ENCODE peak calls at places on chromosomes 4 and X, in seven cellular contexts. One of them, this sample, is unnamed.

GRCh38 chr4:133637161-133637560 is 488.1 kb downstream of the PCDH10 start:
- DNase-seq in activated CD4-positive, CD25-positive, alpha-beta regulatory T cell treated with anti-CD3 and anti-CD28 coated beads, Interleukin-2, amount 50 U/mL, for 72 hours: no peak
- DNase-seq in cerebellar cortex: no peak
- DNase-seq in stimulated activated naive CD4-positive, alpha-beta T cell treated with Interleukin-2 at 50 U/mL for 16 hours: no peak
- DNase-seq in H4: no peak
- DNase-seq in ovary: no peak
- DNase-seq in hippocampal formation: no peak
- DNase-seq in this sample: no peak

GRCh38 chr4:101238706-101239105 is 108.6 kb downstream of the PPP3CA start:
- DNase-seq in hippocampal formation: no peak
- DNase-seq in activated CD4-positive, CD25-positive, alpha-beta regulatory T cell treated with anti-CD3 and anti-CD28 coated beads, Interleukin-2, amount 50 U/mL, for 72 hours: no peak
- DNase-seq in stimulated activated naive CD4-positive, alpha-beta T cell treated with Interleukin-2 at 50 U/mL for 16 hours: no peak
- DNase-seq in H4: no peak
- DNase-seq in cerebellar cortex: no peak
- DNase-seq in ovary: no peak
- DNase-seq in this sample: no peak

GRCh38 chrX:17414057-17414658 is 39.2 kb downstream of the NHS start:
- DNase-seq in cerebellar cortex: no peak
- DNase-seq in hippocampal formation: no peak
- DNase-seq in ovary: peak
- DNase-seq in H4: no peak
- DNase-seq in stimulated activated naive CD4-positive, alpha-beta T cell treated with Interleukin-2 at 50 U/mL for 16 hours: no peak
- DNase-seq in activated CD4-positive, CD25-positive, alpha-beta regulatory T cell treated with anti-CD3 and anti-CD28 coated beads, Interleukin-2, amount 50 U/mL, for 72 hours: no peak
- DNase-seq in this sample: no peak

GRCh38 chr4:164904336-164904735 is 27.4 kb downstream of the APELA start:
- DNase-seq in H4: no peak
- DNase-seq in ovary: no peak
- DNase-seq in stimulated activated naive CD4-positive, alpha-beta T cell treated with Interleukin-2 at 50 U/mL for 16 hours: no peak
- DNase-seq in cerebellar cortex: no peak
- DNase-seq in hippocampal formation: no peak
- DNase-seq in activated CD4-positive, CD25-positive, alpha-beta regulatory T cell treated with anti-CD3 and anti-CD28 coated beads, Interleukin-2, amount 50 U/mL, for 72 hours: no peak
- DNase-seq in this sample: no peak

GRCh38 chr4:157706134-157706533 is 466.7 kb downstream of the GASK1B start:
- DNase-seq in cerebellar cortex: no peak
- DNase-seq in activated CD4-positive, CD25-positive, alpha-beta regulatory T cell treated with anti-CD3 and anti-CD28 coated beads, Interleukin-2, amount 50 U/mL, for 72 hours: no peak
- DNase-seq in H4: no peak
- DNase-seq in hippocampal formation: no peak
- DNase-seq in ovary: no peak
- DNase-seq in stimulated activated naive CD4-positive, alpha-beta T cell treated with Interleukin-2 at 50 U/mL for 16 hours: no peak
- DNase-seq in this sample: no peak

GRCh38 chrX:7889680-7890079 is 37.5 kb downstream of the PNPLA4 start:
- DNase-seq in cerebellar cortex: no peak
- DNase-seq in stimulated activated naive CD4-positive, alpha-beta T cell treated with Interleukin-2 at 50 U/mL for 16 hours: no peak
- DNase-seq in activated CD4-positive, CD25-positive, alpha-beta regulatory T cell treated with anti-CD3 and anti-CD28 coated beads, Interleukin-2, amount 50 U/mL, for 72 hours: no peak
- DNase-seq in ovary: no peak
- DNase-seq in H4: peak
- DNase-seq in hippocampal formation: no peak
- DNase-seq in this sample: no peak

GRCh38 chr4:4872148-4872903 is 12.9 kb downstream of the MSX1 start:
- DNase-seq in H4: no peak
- DNase-seq in hippocampal formation: no peak
- DNase-seq in stimulated activated naive CD4-positive, alpha-beta T cell treated with Interleukin-2 at 50 U/mL for 16 hours: no peak
- DNase-seq in ovary: no peak
- DNase-seq in cerebellar cortex: peak
- DNase-seq in activated CD4-positive, CD25-positive, alpha-beta regulatory T cell treated with anti-CD3 and anti-CD28 coated beads, Interleukin-2, amount 50 U/mL, for 72 hours: no peak
- DNase-seq in this sample: no peak

GRCh38 chrX:96979766-96980165 is 96.1 kb downstream of the RPA4 start:
- DNase-seq in cerebellar cortex: no peak
- DNase-seq in hippocampal formation: no peak
- DNase-seq in ovary: no peak
- DNase-seq in stimulated activated naive CD4-positive, alpha-beta T cell treated with Interleukin-2 at 50 U/mL for 16 hours: no peak
- DNase-seq in activated CD4-positive, CD25-positive, alpha-beta regulatory T cell treated with anti-CD3 and anti-CD28 coated beads, Interleukin-2, amount 50 U/mL, for 72 hours: no peak
- DNase-seq in H4: no peak
- DNase-seq in this sample: no peak

GRCh38 chr4:25938251-25939186 is 24.5 kb downstream of the SMIM20 start:
- DNase-seq in cerebellar cortex: no peak
- DNase-seq in H4: no peak
- DNase-seq in stimulated activated naive CD4-positive, alpha-beta T cell treated with Interleukin-2 at 50 U/mL for 16 hours: peak
- DNase-seq in hippocampal formation: no peak
- DNase-seq in ovary: no peak
- DNase-seq in activated CD4-positive, CD25-positive, alpha-beta regulatory T cell treated with anti-CD3 and anti-CD28 coated beads, Interleukin-2, amount 50 U/mL, for 72 hours: no peak
- DNase-seq in this sample: peak

GRCh38 chrX:54979432-54979831 is 14.6 kb downstream of the PFKFB1 start:
- DNase-seq in activated CD4-positive, CD25-positive, alpha-beta regulatory T cell treated with anti-CD3 and anti-CD28 coated beads, Interleukin-2, amount 50 U/mL, for 72 hours: no peak
- DNase-seq in hippocampal formation: no peak
- DNase-seq in ovary: no peak
- DNase-seq in H4: no peak
- DNase-seq in cerebellar cortex: no peak
- DNase-seq in stimulated activated naive CD4-positive, alpha-beta T cell treated with Interleukin-2 at 50 U/mL for 16 hours: no peak
- DNase-seq in this sample: no peak

GRCh38 chrX:107716045-107716684 is 59.4 kb downstream of the TSC22D3 start:
- DNase-seq in activated CD4-positive, CD25-positive, alpha-beta regulatory T cell treated with anti-CD3 and anti-CD28 coated beads, Interleukin-2, amount 50 U/mL, for 72 hours: no peak
- DNase-seq in H4: no peak
- DNase-seq in ovary: no peak
- DNase-seq in hippocampal formation: peak
- DNase-seq in stimulated activated naive CD4-positive, alpha-beta T cell treated with Interleukin-2 at 50 U/mL for 16 hours: no peak
- DNase-seq in cerebellar cortex: no peak
- DNase-seq in this sample: no peak

GRCh38 chrX:111671668-111672067 is 9.3 kb upstream of the ALG13 start:
- DNase-seq in ovary: no peak
- DNase-seq in H4: no peak
- DNase-seq in activated CD4-positive, CD25-positive, alpha-beta regulatory T cell treated with anti-CD3 and anti-CD28 coated beads, Interleukin-2, amount 50 U/mL, for 72 hours: no peak
- DNase-seq in hippocampal formation: no peak
- DNase-seq in stimulated activated naive CD4-positive, alpha-beta T cell treated with Interleukin-2 at 50 U/mL for 16 hours: no peak
- DNase-seq in cerebellar cortex: no peak
- DNase-seq in this sample: peak

GRCh38 chrX:136551410-136551809 is 19.4 kb downstream of the VGLL1 start:
- DNase-seq in hippocampal formation: no peak
- DNase-seq in stimulated activated naive CD4-positive, alpha-beta T cell treated with Interleukin-2 at 50 U/mL for 16 hours: no peak
- DNase-seq in ovary: no peak
- DNase-seq in H4: no peak
- DNase-seq in cerebellar cortex: no peak
- DNase-seq in activated CD4-positive, CD25-positive, alpha-beta regulatory T cell treated with anti-CD3 and anti-CD28 coated beads, Interleukin-2, amount 50 U/mL, for 72 hours: no peak
- DNase-seq in this sample: no peak

GRCh38 chr4:27011401-27011800 is 150.8 kb downstream of the STIM2 start:
- DNase-seq in cerebellar cortex: no peak
- DNase-seq in stimulated activated naive CD4-positive, alpha-beta T cell treated with Interleukin-2 at 50 U/mL for 16 hours: no peak
- DNase-seq in ovary: no peak
- DNase-seq in hippocampal formation: no peak
- DNase-seq in activated CD4-positive, CD25-positive, alpha-beta regulatory T cell treated with anti-CD3 and anti-CD28 coated beads, Interleukin-2, amount 50 U/mL, for 72 hours: no peak
- DNase-seq in H4: no peak
- DNase-seq in this sample: no peak

GRCh38 chr4:169383724-169384123 is 113.0 kb upstream of the SH3RF1 start:
- DNase-seq in activated CD4-positive, CD25-positive, alpha-beta regulatory T cell treated with anti-CD3 and anti-CD28 coated beads, Interleukin-2, amount 50 U/mL, for 72 hours: no peak
- DNase-seq in ovary: no peak
- DNase-seq in H4: no peak
- DNase-seq in cerebellar cortex: no peak
- DNase-seq in stimulated activated naive CD4-positive, alpha-beta T cell treated with Interleukin-2 at 50 U/mL for 16 hours: no peak
- DNase-seq in hippocampal formation: no peak
- DNase-seq in this sample: no peak

GRCh38 chr4:1400191-1400805 is 5.9 kb downstream of the NKX1-1 start:
- DNase-seq in activated CD4-positive, CD25-positive, alpha-beta regulatory T cell treated with anti-CD3 and anti-CD28 coated beads, Interleukin-2, amount 50 U/mL, for 72 hours: peak
- DNase-seq in H4: no peak
- DNase-seq in hippocampal formation: no peak
- DNase-seq in ovary: no peak
- DNase-seq in stimulated activated naive CD4-positive, alpha-beta T cell treated with Interleukin-2 at 50 U/mL for 16 hours: no peak
- DNase-seq in cerebellar cortex: no peak
- DNase-seq in this sample: no peak

GRCh38 chrX:103635436-103635835 is 6.7 kb downstream of the TCEAL1 start:
- DNase-seq in stimulated activated naive CD4-positive, alpha-beta T cell treated with Interleukin-2 at 50 U/mL for 16 hours: no peak
- DNase-seq in H4: no peak
- DNase-seq in hippocampal formation: no peak
- DNase-seq in ovary: no peak
- DNase-seq in activated CD4-positive, CD25-positive, alpha-beta regulatory T cell treated with anti-CD3 and anti-CD28 coated beads, Interleukin-2, amount 50 U/mL, for 72 hours: no peak
- DNase-seq in cerebellar cortex: no peak
- DNase-seq in this sample: no peak

GRCh38 chr4:39029752-39030694 is 2.2 kb downstream of the TMEM156 start:
- DNase-seq in hippocampal formation: no peak
- DNase-seq in H4: no peak
- DNase-seq in cerebellar cortex: no peak
- DNase-seq in activated CD4-positive, CD25-positive, alpha-beta regulatory T cell treated with anti-CD3 and anti-CD28 coated beads, Interleukin-2, amount 50 U/mL, for 72 hours: no peak
- DNase-seq in ovary: no peak
- DNase-seq in stimulated activated naive CD4-positive, alpha-beta T cell treated with Interleukin-2 at 50 U/mL for 16 hours: no peak
- DNase-seq in this sample: no peak

GRCh38 chr4:142563682-142564291 is 282.3 kb downstream of the INPP4B start:
- DNase-seq in hippocampal formation: no peak
- DNase-seq in cerebellar cortex: no peak
- DNase-seq in H4: peak
- DNase-seq in ovary: no peak
- DNase-seq in stimulated activated naive CD4-positive, alpha-beta T cell treated with Interleukin-2 at 50 U/mL for 16 hours: no peak
- DNase-seq in activated CD4-positive, CD25-positive, alpha-beta regulatory T cell treated with anti-CD3 and anti-CD28 coated beads, Interleukin-2, amount 50 U/mL, for 72 hours: no peak
- DNase-seq in this sample: no peak

GRCh38 chr4:169338246-169338645 is 67.5 kb upstream of the SH3RF1 start:
- DNase-seq in ovary: no peak
- DNase-seq in H4: no peak
- DNase-seq in hippocampal formation: no peak
- DNase-seq in cerebellar cortex: no peak
- DNase-seq in activated CD4-positive, CD25-positive, alpha-beta regulatory T cell treated with anti-CD3 and anti-CD28 coated beads, Interleukin-2, amount 50 U/mL, for 72 hours: no peak
- DNase-seq in stimulated activated naive CD4-positive, alpha-beta T cell treated with Interleukin-2 at 50 U/mL for 16 hours: no peak
- DNase-seq in this sample: no peak

GRCh38 chr4:27129871-27130277 is 269.2 kb downstream of the STIM2 start:
- DNase-seq in ovary: no peak
- DNase-seq in activated CD4-positive, CD25-positive, alpha-beta regulatory T cell treated with anti-CD3 and anti-CD28 coated beads, Interleukin-2, amount 50 U/mL, for 72 hours: no peak
- DNase-seq in stimulated activated naive CD4-positive, alpha-beta T cell treated with Interleukin-2 at 50 U/mL for 16 hours: no peak
- DNase-seq in H4: no peak
- DNase-seq in cerebellar cortex: no peak
- DNase-seq in hippocampal formation: no peak
- DNase-seq in this sample: no peak

GRCh38 chr4:166432842-166433241 is 559.8 kb downstream of the TLL1 start:
- DNase-seq in stimulated activated naive CD4-positive, alpha-beta T cell treated with Interleukin-2 at 50 U/mL for 16 hours: no peak
- DNase-seq in hippocampal formation: no peak
- DNase-seq in cerebellar cortex: no peak
- DNase-seq in ovary: no peak
- DNase-seq in activated CD4-positive, CD25-positive, alpha-beta regulatory T cell treated with anti-CD3 and anti-CD28 coated beads, Interleukin-2, amount 50 U/mL, for 72 hours: no peak
- DNase-seq in H4: no peak
- DNase-seq in this sample: no peak

GRCh38 chrX:155718964-155719586 is 106.3 kb upstream of the TMLHE start:
- DNase-seq in cerebellar cortex: peak
- DNase-seq in H4: no peak
- DNase-seq in hippocampal formation: no peak
- DNase-seq in activated CD4-positive, CD25-positive, alpha-beta regulatory T cell treated with anti-CD3 and anti-CD28 coated beads, Interleukin-2, amount 50 U/mL, for 72 hours: no peak
- DNase-seq in ovary: no peak
- DNase-seq in stimulated activated naive CD4-positive, alpha-beta T cell treated with Interleukin-2 at 50 U/mL for 16 hours: no peak
- DNase-seq in this sample: no peak

GRCh38 chr4:70816894-70817293 is 22.8 kb downstream of the GRSF1 start:
- DNase-seq in H4: no peak
- DNase-seq in activated CD4-positive, CD25-positive, alpha-beta regulatory T cell treated with anti-CD3 and anti-CD28 coated beads, Interleukin-2, amount 50 U/mL, for 72 hours: no peak
- DNase-seq in stimulated activated naive CD4-positive, alpha-beta T cell treated with Interleukin-2 at 50 U/mL for 16 hours: no peak
- DNase-seq in ovary: no peak
- DNase-seq in hippocampal formation: no peak
- DNase-seq in cerebellar cortex: no peak
- DNase-seq in this sample: no peak

GRCh38 chr4:73836373-73837269 is at the start of gene CXCL6:
- DNase-seq in stimulated activated naive CD4-positive, alpha-beta T cell treated with Interleukin-2 at 50 U/mL for 16 hours: no peak
- DNase-seq in cerebellar cortex: no peak
- DNase-seq in hippocampal formation: no peak
- DNase-seq in H4: no peak
- DNase-seq in activated CD4-positive, CD25-positive, alpha-beta regulatory T cell treated with anti-CD3 and anti-CD28 coated beads, Interleukin-2, amount 50 U/mL, for 72 hours: no peak
- DNase-seq in ovary: no peak
- DNase-seq in this sample: no peak

GRCh38 chr4:26478330-26478729 is 12.0 kb downstream of the CCKAR start:
- DNase-seq in hippocampal formation: no peak
- DNase-seq in ovary: no peak
- DNase-seq in cerebellar cortex: no peak
- DNase-seq in activated CD4-positive, CD25-positive, alpha-beta regulatory T cell treated with anti-CD3 and anti-CD28 coated beads, Interleukin-2, amount 50 U/mL, for 72 hours: no peak
- DNase-seq in stimulated activated naive CD4-positive, alpha-beta T cell treated with Interleukin-2 at 50 U/mL for 16 hours: no peak
- DNase-seq in H4: no peak
- DNase-seq in this sample: no peak

GRCh38 chrX:38166478-38167083 is 54.1 kb downstream of the SRPX start:
- DNase-seq in hippocampal formation: no peak
- DNase-seq in activated CD4-positive, CD25-positive, alpha-beta regulatory T cell treated with anti-CD3 and anti-CD28 coated beads, Interleukin-2, amount 50 U/mL, for 72 hours: no peak
- DNase-seq in H4: peak
- DNase-seq in stimulated activated naive CD4-positive, alpha-beta T cell treated with Interleukin-2 at 50 U/mL for 16 hours: no peak
- DNase-seq in cerebellar cortex: no peak
- DNase-seq in ovary: no peak
- DNase-seq in this sample: no peak

GRCh38 chr4:167177925-167178324 is 56.4 kb downstream of the SPOCK3 start:
- DNase-seq in cerebellar cortex: no peak
- DNase-seq in stimulated activated naive CD4-positive, alpha-beta T cell treated with Interleukin-2 at 50 U/mL for 16 hours: no peak
- DNase-seq in ovary: no peak
- DNase-seq in hippocampal formation: no peak
- DNase-seq in H4: no peak
- DNase-seq in activated CD4-positive, CD25-positive, alpha-beta regulatory T cell treated with anti-CD3 and anti-CD28 coated beads, Interleukin-2, amount 50 U/mL, for 72 hours: no peak
- DNase-seq in this sample: no peak

GRCh38 chr4:17597517-17597916 is 16.9 kb upstream of the MED28 start:
- DNase-seq in cerebellar cortex: peak
- DNase-seq in H4: no peak
- DNase-seq in ovary: no peak
- DNase-seq in activated CD4-positive, CD25-positive, alpha-beta regulatory T cell treated with anti-CD3 and anti-CD28 coated beads, Interleukin-2, amount 50 U/mL, for 72 hours: no peak
- DNase-seq in hippocampal formation: no peak
- DNase-seq in stimulated activated naive CD4-positive, alpha-beta T cell treated with Interleukin-2 at 50 U/mL for 16 hours: no peak
- DNase-seq in this sample: no peak